ENCODE peak calls at places on chromosome 14, in four cellular contexts. One of them, this sample, is unnamed.
A peak's percentile ranks its signal among the peaks of the same experiment; 100 is the strongest.

GRCh38 chr14:60654303-60654925 is 5.1 kb upstream of the SIX1 start:
- DNase-seq in HepG2: no peak
- DNase-seq in SK-N-SH: peak; percentile 44
- DNase-seq in K562: no peak
- DNase-seq in this sample: no peak

GRCh38 chr14:90508536-90509254 is 111.9 kb downstream of the CALM1 start:
- DNase-seq in K562: no peak
- DNase-seq in HepG2: no peak
- DNase-seq in SK-N-SH: no peak
- DNase-seq in this sample: no peak

GRCh38 chr14:94594441-94594840 is 13.2 kb downstream of the SERPINA5 start:
- DNase-seq in SK-N-SH: no peak
- DNase-seq in K562: no peak
- DNase-seq in HepG2: no peak
- DNase-seq in this sample: no peak

GRCh38 chr14:57401501-57401900 is 11.1 kb downstream of the NAA30 start:
- DNase-seq in K562: no peak
- DNase-seq in SK-N-SH: no peak
- DNase-seq in HepG2: no peak
- DNase-seq in this sample: no peak

GRCh38 chr14:51860836-51861583 is 598 bp downstream of the GNG2 start:
- DNase-seq in K562: no peak
- DNase-seq in HepG2: no peak
- DNase-seq in SK-N-SH: peak; percentile 50
- DNase-seq in this sample: no peak

GRCh38 chr14:104282332-104283196 is 144.2 kb downstream of the KIF26A start:
- DNase-seq in HepG2: no peak
- DNase-seq in K562: no peak
- DNase-seq in SK-N-SH: no peak
- DNase-seq in this sample: no peak

GRCh38 chr14:96091149-96091693 is 52.1 kb downstream of the C14orf132 start:
- DNase-seq in HepG2: no peak
- DNase-seq in K562: no peak
- DNase-seq in SK-N-SH: peak; percentile 59
- DNase-seq in this sample: no peak

GRCh38 chr14:63745858-63746425 is 18.1 kb upstream of the SGPP1 start:
- DNase-seq in K562: no peak
- DNase-seq in HepG2: no peak
- DNase-seq in SK-N-SH: no peak
- DNase-seq in this sample: no peak

GRCh38 chr14:91987192-91987591 is 39.7 kb upstream of the FBLN5 start:
- DNase-seq in HepG2: no peak
- DNase-seq in K562: no peak
- DNase-seq in SK-N-SH: no peak
- DNase-seq in this sample: no peak

GRCh38 chr14:40417777-40418401 is 985.7 kb upstream of the FBXO33 start:
- DNase-seq in SK-N-SH: peak; percentile 13
- DNase-seq in HepG2: peak; percentile 62
- DNase-seq in K562: peak; percentile 6
- DNase-seq in this sample: peak; percentile 29

GRCh38 chr14:51597511-51597920 is 54.2 kb upstream of the FRMD6 start:
- DNase-seq in SK-N-SH: no peak
- DNase-seq in K562: no peak
- DNase-seq in HepG2: no peak
- DNase-seq in this sample: no peak

GRCh38 chr14:105490318-105490571 is 801 bp upstream of the TEDC1 start:
- DNase-seq in HepG2: no peak
- DNase-seq in SK-N-SH: no peak
- DNase-seq in K562: no peak
- DNase-seq in this sample: no peak

GRCh38 chr14:54669759-54670630 is 103.1 kb downstream of the SAMD4A start:
- DNase-seq in SK-N-SH: no peak
- DNase-seq in HepG2: no peak
- DNase-seq in K562: no peak
- DNase-seq in this sample: no peak

GRCh38 chr14:101878222-101879211 is 85.9 kb upstream of the DYNC1H1 start:
- DNase-seq in SK-N-SH: no peak
- DNase-seq in HepG2: no peak
- DNase-seq in K562: no peak
- DNase-seq in this sample: no peak

GRCh38 chr14:23950411-23951135 is 3.0 kb upstream of the DHRS4 start:
- DNase-seq in K562: no peak
- DNase-seq in SK-N-SH: no peak
- DNase-seq in HepG2: no peak
- DNase-seq in this sample: no peak

GRCh38 chr14:98198385-98198784 is 1073.6 kb downstream of the BCL11B start:
- DNase-seq in HepG2: no peak
- DNase-seq in K562: no peak
- DNase-seq in SK-N-SH: no peak
- DNase-seq in this sample: no peak

GRCh38 chr14:68261092-68261842 is 441.7 kb downstream of the RAD51B start:
- DNase-seq in HepG2: no peak
- DNase-seq in K562: no peak
- DNase-seq in SK-N-SH: no peak
- DNase-seq in this sample: no peak

GRCh38 chr14:71563754-71564153 is 368.5 kb upstream of the RGS6 start:
- DNase-seq in HepG2: no peak
- DNase-seq in SK-N-SH: no peak
- DNase-seq in K562: no peak
- DNase-seq in this sample: no peak

GRCh38 chr14:64718762-64719161 is 14.5 kb downstream of the PLEKHG3 start:
- DNase-seq in SK-N-SH: no peak
- DNase-seq in HepG2: no peak
- DNase-seq in K562: no peak
- DNase-seq in this sample: no peak

GRCh38 chr14:105525861-105526780 is at the start of gene TMEM121:
- DNase-seq in K562: peak; percentile 88
- DNase-seq in SK-N-SH: peak; percentile 93
- DNase-seq in HepG2: no peak
- DNase-seq in this sample: no peak

GRCh38 chr14:73269729-73270651 is 32.7 kb downstream of the PAPLN start:
- DNase-seq in SK-N-SH: peak; percentile 34
- DNase-seq in K562: no peak
- DNase-seq in HepG2: no peak
- DNase-seq in this sample: no peak

GRCh38 chr14:68501621-68502052 is 291.2 kb downstream of the ZFP36L1 start:
- DNase-seq in SK-N-SH: no peak
- DNase-seq in HepG2: no peak
- DNase-seq in K562: no peak
- DNase-seq in this sample: no peak

GRCh38 chr14:95496111-95496681 is 20.3 kb downstream of the SYNE3 start:
- DNase-seq in SK-N-SH: no peak
- DNase-seq in HepG2: no peak
- DNase-seq in K562: no peak
- DNase-seq in this sample: no peak

GRCh38 chr14:73942180-73942579 is 7.7 kb downstream of the FAM161B start:
- DNase-seq in K562: peak; percentile 30
- DNase-seq in HepG2: no peak
- DNase-seq in SK-N-SH: no peak
- DNase-seq in this sample: no peak

GRCh38 chr14:50001146-50001998 is 108.5 kb downstream of the ARF6 start:
- DNase-seq in SK-N-SH: no peak
- DNase-seq in HepG2: peak; percentile 86
- DNase-seq in K562: peak; percentile 63
- DNase-seq in this sample: peak; percentile 87

GRCh38 chr14:94412671-94413638 is 24.6 kb upstream of the SERPINA1 start:
- DNase-seq in K562: no peak
- DNase-seq in HepG2: peak; percentile 70
- DNase-seq in SK-N-SH: no peak
- DNase-seq in this sample: no peak

GRCh38 chr14:74211945-74212580 is 27.2 kb upstream of the VSX2 start:
- DNase-seq in HepG2: no peak
- DNase-seq in SK-N-SH: no peak
- DNase-seq in K562: no peak
- DNase-seq in this sample: no peak

GRCh38 chr14:41285193-41285748 is 321.4 kb upstream of the LRFN5 start:
- DNase-seq in K562: no peak
- DNase-seq in HepG2: peak; percentile 40
- DNase-seq in SK-N-SH: no peak
- DNase-seq in this sample: no peak

GRCh38 chr14:71206766-71207371 is 299.6 kb downstream of the PCNX1 start:
- DNase-seq in K562: no peak
- DNase-seq in SK-N-SH: peak; percentile 64
- DNase-seq in HepG2: no peak
- DNase-seq in this sample: no peak

GRCh38 chr14:78968249-78968648 is 798.1 kb downstream of the NRXN3 start:
- DNase-seq in HepG2: no peak
- DNase-seq in SK-N-SH: no peak
- DNase-seq in K562: no peak
- DNase-seq in this sample: no peak

GRCh38 chr14:104517426-104517825 is 62.1 kb upstream of the C14orf180 start:
- DNase-seq in K562: no peak
- DNase-seq in HepG2: no peak
- DNase-seq in SK-N-SH: no peak
- DNase-seq in this sample: no peak

GRCh38 chr14:43143106-43143505 is 1364.0 kb downstream of the FSCB start:
- DNase-seq in K562: no peak
- DNase-seq in SK-N-SH: no peak
- DNase-seq in HepG2: no peak
- DNase-seq in this sample: no peak

GRCh38 chr14:106055257-106055656 is 528.9 kb downstream of the TMEM121 start:
- DNase-seq in HepG2: no peak
- DNase-seq in K562: no peak
- DNase-seq in SK-N-SH: no peak
- DNase-seq in this sample: no peak

GRCh38 chr14:86057018-86057667 is 527.2 kb downstream of the FLRT2 start:
- DNase-seq in SK-N-SH: peak; percentile 3
- DNase-seq in K562: peak; percentile 8
- DNase-seq in HepG2: peak; percentile 6
- DNase-seq in this sample: no peak

GRCh38 chr14:91274796-91275195 is 30.3 kb upstream of the GPR68 start:
- DNase-seq in SK-N-SH: no peak
- DNase-seq in K562: no peak
- DNase-seq in HepG2: no peak
- DNase-seq in this sample: no peak

GRCh38 chr14:58663494-58664111 is 25.8 kb downstream of the DACT1 start:
- DNase-seq in SK-N-SH: peak; percentile 24
- DNase-seq in HepG2: no peak
- DNase-seq in K562: no peak
- DNase-seq in this sample: no peak

GRCh38 chr14:31051023-31051422 is 24.8 kb upstream of the STRN3 start:
- DNase-seq in HepG2: no peak
- DNase-seq in SK-N-SH: no peak
- DNase-seq in K562: no peak
- DNase-seq in this sample: no peak

GRCh38 chr14:95156765-95157194 is 549 bp downstream of the DICER1 start:
- DNase-seq in HepG2: peak; percentile 7
- DNase-seq in SK-N-SH: no peak
- DNase-seq in K562: no peak
- DNase-seq in this sample: no peak

GRCh38 chr14:104795781-104796681 is 483 bp upstream of the AKT1 start:
- DNase-seq in K562: no peak
- DNase-seq in HepG2: peak; percentile 60
- DNase-seq in SK-N-SH: peak; percentile 94
- DNase-seq in this sample: no peak

GRCh38 chr14:90795744-90796143 is 20.5 kb downstream of the TTC7B start:
- DNase-seq in HepG2: no peak
- DNase-seq in SK-N-SH: peak; percentile 70
- DNase-seq in K562: no peak
- DNase-seq in this sample: peak; percentile 37

GRCh38 chr14:89417111-89417468 is at the start of gene FOXN3:
- DNase-seq in HepG2: peak; percentile 86
- DNase-seq in SK-N-SH: peak; percentile 96
- DNase-seq in K562: peak; percentile 70
- DNase-seq in this sample: peak; percentile 78

GRCh38 chr14:89419973-89420482 is 3.0 kb upstream of the FOXN3 start:
- DNase-seq in SK-N-SH: no peak
- DNase-seq in HepG2: no peak
- DNase-seq in K562: no peak
- DNase-seq in this sample: no peak

GRCh38 chr14:89418976-89419375 is 1.9 kb upstream of the FOXN3 start:
- DNase-seq in SK-N-SH: no peak
- DNase-seq in HepG2: no peak
- DNase-seq in K562: no peak
- DNase-seq in this sample: no peak

GRCh38 chr14:89417469-89418225 is 614 bp upstream of the FOXN3 start:
- DNase-seq in K562: no peak
- DNase-seq in HepG2: peak; percentile 74
- DNase-seq in SK-N-SH: peak; percentile 61
- DNase-seq in this sample: peak; percentile 54

GRCh38 chr14:89418452-89418851 is 1.4 kb upstream of the FOXN3 start:
- DNase-seq in K562: no peak
- DNase-seq in SK-N-SH: peak; percentile 67
- DNase-seq in HepG2: no peak
- DNase-seq in this sample: no peak
- TF ChIP-seq ELF1 in K562: no peak
- TF ChIP-seq ELF1 in SK-N-SH: no peak
- TF ChIP-seq ELF1 in HepG2: no peak
- TF ChIP-seq ELF1 in this sample: no peak

GRCh38 chr14:88831285-88831684 is 6.8 kb downstream of the TTC8 start:
- DNase-seq in K562: no peak
- DNase-seq in HepG2: no peak
- DNase-seq in SK-N-SH: no peak
- DNase-seq in this sample: peak; percentile 13
- H3K79me2 ChIP-seq in K562: peaks cover 4% of the 10 kb centered on the region
- H3K79me2 ChIP-seq in HepG2: peaks cover 2% of the 10 kb centered on the region
- H3K79me2 ChIP-seq in SK-N-SH: peaks cover 71% of the 10 kb centered on the region
- H3K79me2 ChIP-seq in this sample: peaks cover 4% of the 10 kb centered on the region

GRCh38 chr14:103140316-103141109 is 17.3 kb downstream of the TNFAIP2 start:
- DNase-seq in HepG2: peak; percentile 39
- DNase-seq in K562: no peak
- DNase-seq in SK-N-SH: no peak
- DNase-seq in this sample: no peak
- TF ChIP-seq ELF1 in HepG2: no peak
- TF ChIP-seq ELF1 in K562: no peak
- TF ChIP-seq ELF1 in SK-N-SH: no peak
- TF ChIP-seq ELF1 in this sample: no peak

GRCh38 chr14:99393059-99393655 is 87.5 kb downstream of the SETD3 start:
- DNase-seq in SK-N-SH: peak; percentile 64
- DNase-seq in HepG2: peak; percentile 23
- DNase-seq in K562: peak; percentile 68
- DNase-seq in this sample: peak; percentile 15

GRCh38 chr14:99388286-99388685 is 92.4 kb downstream of the SETD3 start:
- DNase-seq in HepG2: no peak
- DNase-seq in SK-N-SH: no peak
- DNase-seq in K562: no peak
- DNase-seq in this sample: no peak

GRCh38 chr14:99394602-99395001 is 86.1 kb downstream of the SETD3 start:
- DNase-seq in SK-N-SH: no peak
- DNase-seq in HepG2: no peak
- DNase-seq in K562: no peak
- DNase-seq in this sample: no peak

GRCh38 chr14:99389171-99389826 is 91.4 kb downstream of the SETD3 start:
- DNase-seq in K562: peak; percentile 68
- DNase-seq in HepG2: peak; percentile 21
- DNase-seq in SK-N-SH: peak; percentile 79
- DNase-seq in this sample: peak; percentile 16

GRCh38 chr14:99391671-99392070 is 89.0 kb downstream of the SETD3 start:
- DNase-seq in SK-N-SH: no peak
- DNase-seq in HepG2: no peak
- DNase-seq in K562: no peak
- DNase-seq in this sample: no peak
- H3K79me2 ChIP-seq in SK-N-SH: no peaks in the 10 kb centered on the region
- H3K79me2 ChIP-seq in HepG2: no peaks in the 10 kb centered on the region
- H3K79me2 ChIP-seq in K562: no peaks in the 10 kb centered on the region
- H3K79me2 ChIP-seq in this sample: no peaks in the 10 kb centered on the region

This sample was measured in HCT116.